ENCODE peak calls at places on chromosome 4, in eight cellular contexts. X, C, F, S, E, J, Q and G are unnamed samples.

GRCh38 chr4:177175473-177175872 is 134.2 kb upstream of the NEIL3 start:
- DNase-seq in X (no peak), C (no peak), F (no peak), S (no peak), E (no peak), J (no peak), Q (no peak), G (no peak)

GRCh38 chr4:107721436-107722090 is 1.5 kb upstream of the PAPSS1 start:
- DNase-seq in X (peak), C (no peak), F (no peak), S (no peak), E (no peak), J (peak), Q (no peak), G (no peak)

GRCh38 chr4:15002659-15003440 is 569 bp downstream of the CPEB2 start:
- DNase-seq in X (peak), C (peak), F (peak), S (no peak), E (peak), J (peak), Q (peak), G (peak)

GRCh38 chr4:112327950-112328349 is 30.8 kb downstream of the ALPK1 start:
- DNase-seq in X (peak), C (peak), F (peak), S (peak), E (no peak), J (peak), Q (peak), G (no peak)

GRCh38 chr4:88143504-88143903 is 14.9 kb downstream of the ABCG2 start:
- DNase-seq in X (no peak), C (peak), F (peak), S (no peak), E (no peak), J (no peak), Q (peak), G (no peak)

GRCh38 chr4:10091531-10092181 is 24.9 kb downstream of the WDR1 start:
- DNase-seq in X (no peak), C (no peak), F (no peak), S (no peak), E (no peak), J (no peak), Q (no peak), G (no peak)

GRCh38 chr4:40481977-40482376 is 146.8 kb downstream of the CHRNA9 start:
- DNase-seq in X (no peak), C (no peak), F (no peak), S (no peak), E (no peak), J (no peak), Q (no peak), G (no peak)

GRCh38 chr4:134200811-134201215 is 776 bp downstream of the PABPC4L start:
- DNase-seq in X (no peak), C (no peak), F (no peak), S (no peak), E (no peak), J (no peak), Q (no peak), G (no peak)

GRCh38 chr4:155604718-155605601 is 61.7 kb upstream of the GUCY1A1 start:
- DNase-seq in X (no peak), C (peak), F (peak), S (no peak), E (no peak), J (no peak), Q (peak), G (no peak)

GRCh38 chr4:39932776-39933402 is 44.8 kb downstream of the PDS5A start:
- DNase-seq in X (no peak), C (no peak), F (no peak), S (no peak), E (no peak), J (peak), Q (no peak), G (no peak)

GRCh38 chr4:69589884-69590283 is 49.6 kb downstream of the UGT2A2 start:
- DNase-seq in X (no peak), C (no peak), F (no peak), S (no peak), E (no peak), J (no peak), Q (no peak), G (no peak)

GRCh38 chr4:177596035-177596434 is 153.8 kb upstream of the AGA start:
- DNase-seq in X (peak), C (peak), F (peak), S (peak), E (no peak), J (no peak), Q (peak), G (no peak)

GRCh38 chr4:140116442-140117104 is 37.4 kb downstream of the MAML3 start:
- DNase-seq in X (no peak), C (no peak), F (no peak), S (no peak), E (no peak), J (no peak), Q (no peak), G (no peak)

GRCh38 chr4:89939994-89940393 is 45.3 kb downstream of the MMRN1 start:
- DNase-seq in X (no peak), C (no peak), F (no peak), S (no peak), E (peak), J (no peak), Q (peak), G (no peak)

GRCh38 chr4:137694138-137694537 is 161.8 kb upstream of the PCDH18 start:
- DNase-seq in X (no peak), C (no peak), F (peak), S (peak), E (peak), J (no peak), Q (peak), G (no peak)

GRCh38 chr4:8741513-8742226 is 130.0 kb downstream of the HMX1 start:
- DNase-seq in X (peak), C (no peak), F (no peak), S (no peak), E (peak), J (no peak), Q (no peak), G (no peak)

GRCh38 chr4:95877636-95878035 is 37.7 kb downstream of the PDHA2 start:
- DNase-seq in X (no peak), C (peak), F (no peak), S (no peak), E (no peak), J (no peak), Q (no peak), G (no peak)

GRCh38 chr4:166008510-166008909 is 135.5 kb downstream of the TLL1 start:
- DNase-seq in X (no peak), C (no peak), F (no peak), S (no peak), E (no peak), J (no peak), Q (no peak), G (no peak)

GRCh38 chr4:30429813-30430466 is 290.2 kb upstream of the PCDH7 start:
- DNase-seq in X (no peak), C (peak), F (peak), S (no peak), E (no peak), J (no peak), Q (peak), G (no peak)

GRCh38 chr4:82851902-82852750 is 38.8 kb downstream of the SEC31A start:
- DNase-seq in X (no peak), C (peak), F (peak), S (no peak), E (no peak), J (peak), Q (peak), G (no peak)

GRCh38 chr4:8761167-8761823 is 110.3 kb downstream of the HMX1 start:
- DNase-seq in X (peak), C (no peak), F (no peak), S (no peak), E (no peak), J (no peak), Q (no peak), G (no peak)

GRCh38 chr4:13985824-13986223 is 358.3 kb upstream of the BOD1L1 start:
- DNase-seq in X (no peak), C (no peak), F (peak), S (no peak), E (no peak), J (no peak), Q (no peak), G (no peak)

GRCh38 chr4:73447701-73448100 is 11.7 kb downstream of the AFP start:
- DNase-seq in X (no peak), C (no peak), F (peak), S (no peak), E (no peak), J (no peak), Q (peak), G (no peak)

GRCh38 chr4:186104895-186105720 is 604 bp downstream of the FAM149A start:
- DNase-seq in X (peak), C (peak), F (no peak), S (no peak), E (peak), J (peak), Q (no peak), G (peak)

GRCh38 chr4:8355306-8355705 is 85.2 kb downstream of the ACOX3 start:
- DNase-seq in X (no peak), C (peak), F (no peak), S (no peak), E (no peak), J (no peak), Q (no peak), G (no peak)

GRCh38 chr4:137749466-137749865 is 217.2 kb upstream of the PCDH18 start:
- DNase-seq in X (no peak), C (no peak), F (peak), S (no peak), E (no peak), J (no peak), Q (peak), G (no peak)

GRCh38 chr4:180832086-180832485 is 1411.1 kb upstream of the TENM3 start:
- DNase-seq in X (peak), C (no peak), F (no peak), S (no peak), E (no peak), J (no peak), Q (no peak), G (no peak)
- TF ChIP-seq CTCF in X (peak), C (no peak), F (peak), S (no peak), E (no peak), J (peak), Q (peak), G (peak)

GRCh38 chr4:181566490-181566889 is 676.7 kb upstream of the TENM3 start:
- DNase-seq in X (no peak), C (no peak), F (peak), S (peak), E (no peak), J (no peak), Q (peak), G (no peak)

GRCh38 chr4:181564616-181565015 is 678.6 kb upstream of the TENM3 start:
- DNase-seq in X (no peak), C (no peak), F (no peak), S (no peak), E (no peak), J (no peak), Q (no peak), G (no peak)

GRCh38 chr4:181569553-181569952 is 673.6 kb upstream of the TENM3 start:
- DNase-seq in X (no peak), C (peak), F (peak), S (peak), E (no peak), J (peak), Q (peak), G (no peak)
- TF ChIP-seq CTCF in X (peak), C (peak), F (peak), S (peak), E (peak), J (peak), Q (peak), G (peak)

GRCh38 chr4:125762537-125762936 is 447.8 kb downstream of the FAT4 start:
- DNase-seq in X (no peak), C (no peak), F (peak), S (no peak), E (no peak), J (no peak), Q (no peak), G (no peak)
- TF ChIP-seq CTCF in X (peak), C (no peak), F (peak), S (peak), E (no peak), J (no peak), Q (peak), G (peak)

GRCh38 chr4:119490335-119490734 is 138.3 kb downstream of the PDE5A start:
- DNase-seq in X (peak), C (no peak), F (peak), S (no peak), E (no peak), J (no peak), Q (peak), G (peak)
- TF ChIP-seq CTCF in X (peak), C (no peak), F (peak), S (peak), E (no peak), J (peak), Q (peak), G (no peak)

GRCh38 chr4:37893164-37893563 is 2.3 kb downstream of the TBC1D1 start:
- DNase-seq in X (no peak), C (no peak), F (no peak), S (no peak), E (no peak), J (no peak), Q (no peak), G (no peak)

GRCh38 chr4:37892641-37893040 is 1.8 kb downstream of the TBC1D1 start:
- DNase-seq in X (no peak), C (no peak), F (no peak), S (no peak), E (no peak), J (peak), Q (no peak), G (no peak)

GRCh38 chr4:37889849-37890500 is 909 bp upstream of the TBC1D1 start:
- DNase-seq in X (peak), C (no peak), F (peak), S (no peak), E (peak), J (no peak), Q (no peak), G (peak)

GRCh38 chr4:37891221-37892159 is 606 bp downstream of the TBC1D1 start:
- DNase-seq in X (peak), C (peak), F (peak), S (no peak), E (peak), J (peak), Q (no peak), G (peak)

DNA sequence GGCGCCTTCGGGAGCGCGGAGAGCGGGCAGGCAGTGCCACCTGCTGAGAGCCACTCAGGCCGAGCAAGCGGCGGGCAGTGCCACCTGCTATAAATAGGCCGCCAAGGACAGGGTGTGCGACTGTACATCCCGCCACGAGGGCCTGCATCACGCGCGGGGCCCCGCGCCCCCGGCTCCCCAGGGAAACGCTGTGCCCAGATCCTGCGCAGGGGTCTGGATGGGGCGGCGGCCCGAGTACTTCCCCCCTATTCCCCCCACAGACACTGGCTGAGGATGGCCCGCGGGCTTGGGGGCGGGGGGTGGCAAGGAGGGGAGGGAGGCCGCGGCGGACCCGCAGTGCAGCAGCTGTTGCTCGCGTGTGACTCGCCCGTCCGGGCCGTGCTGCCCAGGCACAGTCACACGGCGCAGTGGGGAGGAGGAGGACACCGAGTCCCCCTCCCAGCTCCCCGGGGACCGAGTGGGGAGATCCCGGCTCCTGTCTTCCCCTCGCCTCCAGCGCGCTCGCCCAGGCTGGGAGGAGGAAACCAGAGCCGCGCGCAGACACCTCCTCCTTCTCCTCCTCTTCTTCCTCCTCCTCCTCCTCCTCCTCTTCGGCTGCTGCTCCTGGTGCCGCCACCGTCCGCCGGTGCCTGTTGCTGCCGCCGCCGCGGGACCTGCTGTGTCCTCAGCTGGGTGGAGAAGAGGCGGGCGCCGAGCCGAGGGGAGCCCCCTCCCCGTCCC is at the start of gene TBC1D1:
- DNase-seq in X (peak), C (no peak), F (no peak), S (no peak), E (peak), J (peak), Q (no peak), G (peak)
- TF ChIP-seq CTCF in X (no peak), C (peak), F (no peak), S (no peak), E (peak), J (no peak), Q (no peak), G (no peak)

GRCh38 chr4:159762672-159763071 is 659.8 kb downstream of the RAPGEF2 start:
- DNase-seq in X (no peak), C (no peak), F (no peak), S (no peak), E (no peak), J (no peak), Q (no peak), G (no peak)

GRCh38 chr4:159765402-159765801 is 662.5 kb downstream of the RAPGEF2 start:
- DNase-seq in X (no peak), C (peak), F (no peak), S (no peak), E (no peak), J (no peak), Q (peak), G (no peak)

GRCh38 chr4:159768011-159768410 is 665.1 kb downstream of the RAPGEF2 start:
- DNase-seq in X (no peak), C (no peak), F (no peak), S (no peak), E (no peak), J (no peak), Q (peak), G (no peak)

GRCh38 chr4:159766241-159766640 is 663.4 kb downstream of the RAPGEF2 start:
- DNase-seq in X (no peak), C (no peak), F (no peak), S (no peak), E (peak), J (no peak), Q (no peak), G (no peak)

GRCh38 chr4:159764343-159764952 is 661.6 kb downstream of the RAPGEF2 start:
- DNase-seq in X (peak), C (peak), F (peak), S (no peak), E (peak), J (peak), Q (peak), G (peak)
- TF ChIP-seq CTCF in X (peak), C (peak), F (peak), S (peak), E (peak), J (peak), Q (peak), G (peak)